ENCODE peak calls at places on chromosomes 11 and 22, in nine cellular contexts. One of them, this sample, is unnamed.

GRCh38 chr11:134818531-134818930 is 406.5 kb upstream of the B3GAT1 start:
- DNase-seq in fibroblast of lung: no peak
- DNase-seq in GM23248: no peak
- DNase-seq in MM.1S: no peak
- DNase-seq in PC-9: peak; percentile 64
- DNase-seq in OCI-LY7: no peak
- DNase-seq in Karpas-422: no peak
- DNase-seq in PC-3: peak; percentile 59
- DNase-seq in mammary epithelial cell: no peak
- DNase-seq in this sample: no peak

GRCh38 chr11:14070866-14071265 is 108.3 kb downstream of the SPON1 start:
- DNase-seq in mammary epithelial cell: no peak
- DNase-seq in PC-9: no peak
- DNase-seq in PC-3: no peak
- DNase-seq in OCI-LY7: no peak
- DNase-seq in fibroblast of lung: peak; percentile 23
- DNase-seq in MM.1S: no peak
- DNase-seq in Karpas-422: no peak
- DNase-seq in GM23248: peak; percentile 35
- DNase-seq in this sample: no peak

GRCh38 chr22:25900880-25901279 is 158.9 kb downstream of the MYO18B start:
- DNase-seq in PC-3: no peak
- DNase-seq in OCI-LY7: no peak
- DNase-seq in Karpas-422: peak; percentile 72
- DNase-seq in PC-9: no peak
- DNase-seq in mammary epithelial cell: no peak
- DNase-seq in GM23248: no peak
- DNase-seq in MM.1S: no peak
- DNase-seq in fibroblast of lung: no peak
- DNase-seq in this sample: no peak

GRCh38 chr11:7968686-7969085 is 3.4 kb upstream of the NLRP10 start:
- DNase-seq in MM.1S: no peak
- DNase-seq in PC-9: no peak
- DNase-seq in PC-3: no peak
- DNase-seq in OCI-LY7: no peak
- DNase-seq in fibroblast of lung: no peak
- DNase-seq in Karpas-422: no peak
- DNase-seq in GM23248: peak; percentile 48
- DNase-seq in mammary epithelial cell: no peak
- DNase-seq in this sample: no peak

GRCh38 chr11:18700375-18700774 is 1.8 kb downstream of the TMEM86A start:
- DNase-seq in mammary epithelial cell: peak; percentile 73
- DNase-seq in GM23248: no peak
- DNase-seq in PC-3: peak; percentile 33
- DNase-seq in OCI-LY7: no peak
- DNase-seq in PC-9: peak; percentile 95
- DNase-seq in MM.1S: no peak
- DNase-seq in fibroblast of lung: no peak
- DNase-seq in Karpas-422: no peak
- DNase-seq in this sample: peak; percentile 46

GRCh38 chr11:133040289-133040893 is 491.9 kb downstream of the OPCML start:
- DNase-seq in Karpas-422: no peak
- DNase-seq in MM.1S: no peak
- DNase-seq in PC-9: no peak
- DNase-seq in GM23248: peak; percentile 61
- DNase-seq in OCI-LY7: no peak
- DNase-seq in mammary epithelial cell: peak; percentile 40
- DNase-seq in fibroblast of lung: no peak
- DNase-seq in PC-3: no peak
- DNase-seq in this sample: no peak

GRCh38 chr11:112540261-112540660 is 279.6 kb upstream of the PLET1 start:
- DNase-seq in fibroblast of lung: no peak
- DNase-seq in GM23248: no peak
- DNase-seq in OCI-LY7: no peak
- DNase-seq in PC-9: no peak
- DNase-seq in Karpas-422: no peak
- DNase-seq in MM.1S: no peak
- DNase-seq in mammary epithelial cell: no peak
- DNase-seq in PC-3: no peak
- DNase-seq in this sample: peak; percentile 70

GRCh38 chr11:69120096-69120875 is 35.4 kb upstream of the SMIM38 start:
- DNase-seq in PC-3: no peak
- DNase-seq in Karpas-422: no peak
- DNase-seq in fibroblast of lung: no peak
- DNase-seq in PC-9: no peak
- DNase-seq in MM.1S: no peak
- DNase-seq in mammary epithelial cell: no peak
- DNase-seq in OCI-LY7: no peak
- DNase-seq in GM23248: no peak
- DNase-seq in this sample: no peak

GRCh38 chr11:61347916-61348461 is 13.7 kb downstream of the CYB561A3 start:
- DNase-seq in OCI-LY7: no peak
- DNase-seq in MM.1S: no peak
- DNase-seq in fibroblast of lung: peak; percentile 10
- DNase-seq in PC-3: no peak
- DNase-seq in mammary epithelial cell: no peak
- DNase-seq in Karpas-422: no peak
- DNase-seq in PC-9: no peak
- DNase-seq in GM23248: no peak
- DNase-seq in this sample: no peak

GRCh38 chr11:134880788-134881187 is 468.7 kb upstream of the B3GAT1 start:
- DNase-seq in Karpas-422: no peak
- DNase-seq in OCI-LY7: no peak
- DNase-seq in mammary epithelial cell: no peak
- DNase-seq in PC-9: no peak
- DNase-seq in GM23248: no peak
- DNase-seq in PC-3: no peak
- DNase-seq in fibroblast of lung: no peak
- DNase-seq in MM.1S: no peak
- DNase-seq in this sample: no peak

GRCh38 chr11:111522426-111522825 is 7.8 kb downstream of the HOATZ start:
- DNase-seq in mammary epithelial cell: no peak
- DNase-seq in MM.1S: no peak
- DNase-seq in PC-3: no peak
- DNase-seq in fibroblast of lung: no peak
- DNase-seq in GM23248: no peak
- DNase-seq in Karpas-422: no peak
- DNase-seq in OCI-LY7: no peak
- DNase-seq in PC-9: no peak
- DNase-seq in this sample: no peak

GRCh38 chr22:37485006-37485713 is 1.0 kb downstream of the MFNG start:
- DNase-seq in OCI-LY7: peak; percentile 73
- DNase-seq in fibroblast of lung: no peak
- DNase-seq in mammary epithelial cell: no peak
- DNase-seq in PC-3: no peak
- DNase-seq in MM.1S: peak; percentile 45
- DNase-seq in Karpas-422: peak; percentile 86
- DNase-seq in GM23248: no peak
- DNase-seq in PC-9: no peak
- DNase-seq in this sample: peak; percentile 61

GRCh38 chr11:40291304-40292100 is 1168.0 kb downstream of the LRRC4C start:
- DNase-seq in GM23248: no peak
- DNase-seq in PC-3: no peak
- DNase-seq in mammary epithelial cell: no peak
- DNase-seq in OCI-LY7: no peak
- DNase-seq in MM.1S: no peak
- DNase-seq in Karpas-422: no peak
- DNase-seq in PC-9: no peak
- DNase-seq in fibroblast of lung: no peak
- DNase-seq in this sample: no peak

GRCh38 chr11:30585892-30586250 is 282 bp downstream of the MPPED2 start:
- DNase-seq in Karpas-422: no peak
- DNase-seq in fibroblast of lung: no peak
- DNase-seq in MM.1S: no peak
- DNase-seq in PC-9: no peak
- DNase-seq in OCI-LY7: no peak
- DNase-seq in PC-3: no peak
- DNase-seq in mammary epithelial cell: no peak
- DNase-seq in GM23248: peak; percentile 20
- DNase-seq in this sample: no peak

GRCh38 chr11:2213384-2213842 is 41.8 kb upstream of the TH start:
- DNase-seq in PC-3: no peak
- DNase-seq in Karpas-422: no peak
- DNase-seq in OCI-LY7: no peak
- DNase-seq in mammary epithelial cell: no peak
- DNase-seq in fibroblast of lung: no peak
- DNase-seq in PC-9: no peak
- DNase-seq in MM.1S: no peak
- DNase-seq in GM23248: no peak
- DNase-seq in this sample: peak; percentile 82

GRCh38 chr22:49760280-49760629 is 67.4 kb downstream of the BRD1 start:
- DNase-seq in Karpas-422: no peak
- DNase-seq in PC-9: no peak
- DNase-seq in fibroblast of lung: no peak
- DNase-seq in PC-3: no peak
- DNase-seq in mammary epithelial cell: peak; percentile 86
- DNase-seq in MM.1S: no peak
- DNase-seq in OCI-LY7: no peak
- DNase-seq in GM23248: no peak
- DNase-seq in this sample: peak; percentile 3

GRCh38 chr11:128288368-128288767 is 299.0 kb downstream of the ETS1 start:
- DNase-seq in PC-3: peak; percentile 23
- DNase-seq in PC-9: no peak
- DNase-seq in Karpas-422: no peak
- DNase-seq in fibroblast of lung: no peak
- DNase-seq in mammary epithelial cell: no peak
- DNase-seq in OCI-LY7: no peak
- DNase-seq in GM23248: peak; percentile 44
- DNase-seq in MM.1S: no peak
- DNase-seq in this sample: no peak

GRCh38 chr22:27213291-27213690 is 555.9 kb downstream of the MIAT start:
- DNase-seq in PC-9: no peak
- DNase-seq in mammary epithelial cell: no peak
- DNase-seq in GM23248: peak; percentile 39
- DNase-seq in Karpas-422: no peak
- DNase-seq in OCI-LY7: no peak
- DNase-seq in fibroblast of lung: no peak
- DNase-seq in MM.1S: no peak
- DNase-seq in PC-3: no peak
- DNase-seq in this sample: no peak

GRCh38 chr22:42623756-42624446 is 9.2 kb upstream of the POLDIP3 start:
- DNase-seq in fibroblast of lung: no peak
- DNase-seq in MM.1S: no peak
- DNase-seq in PC-9: no peak
- DNase-seq in OCI-LY7: no peak
- DNase-seq in mammary epithelial cell: no peak
- DNase-seq in GM23248: no peak
- DNase-seq in Karpas-422: no peak
- DNase-seq in PC-3: no peak
- DNase-seq in this sample: no peak

GRCh38 chr11:119885861-119886567 is 157.0 kb upstream of the NECTIN1 start:
- DNase-seq in fibroblast of lung: no peak
- DNase-seq in Karpas-422: no peak
- DNase-seq in PC-9: no peak
- DNase-seq in mammary epithelial cell: no peak
- DNase-seq in OCI-LY7: no peak
- DNase-seq in GM23248: no peak
- DNase-seq in PC-3: peak; percentile 11
- DNase-seq in MM.1S: no peak
- DNase-seq in this sample: no peak

GRCh38 chr22:24411256-24412004 is 16.0 kb upstream of the ADORA2A start:
- DNase-seq in Karpas-422: no peak
- DNase-seq in PC-9: no peak
- DNase-seq in PC-3: no peak
- DNase-seq in MM.1S: no peak
- DNase-seq in GM23248: no peak
- DNase-seq in fibroblast of lung: no peak
- DNase-seq in mammary epithelial cell: no peak
- DNase-seq in OCI-LY7: no peak
- DNase-seq in this sample: no peak

GRCh38 chr11:46119352-46120216 is 1.7 kb downstream of the PHF21A start:
- DNase-seq in OCI-LY7: peak; percentile 74
- DNase-seq in GM23248: peak; percentile 75
- DNase-seq in Karpas-422: peak; percentile 82
- DNase-seq in PC-3: peak; percentile 22
- DNase-seq in PC-9: peak; percentile 57
- DNase-seq in mammary epithelial cell: peak; percentile 65
- DNase-seq in MM.1S: peak; percentile 79
- DNase-seq in fibroblast of lung: peak; percentile 82
- DNase-seq in this sample: peak; percentile 68

DNA sequence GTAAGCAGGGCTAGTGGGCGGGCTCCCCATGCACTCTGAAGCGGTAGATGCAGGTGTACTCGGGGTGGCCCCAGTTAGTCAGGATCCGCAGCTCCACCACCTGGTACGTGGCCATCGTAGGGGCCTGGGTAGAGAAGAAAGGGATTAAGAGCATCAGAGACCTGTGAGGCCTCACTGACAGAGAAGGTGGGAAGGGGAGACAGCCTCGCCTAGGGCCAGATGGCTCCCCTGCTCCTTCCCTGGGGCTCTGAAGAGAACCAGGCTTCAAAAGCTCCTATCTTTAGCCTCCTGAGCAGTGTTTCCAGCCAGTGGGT is 19.6 kb downstream of the SUN2 start:
- DNase-seq in mammary epithelial cell: no peak
- DNase-seq in GM23248: no peak
- DNase-seq in fibroblast of lung: no peak
- DNase-seq in PC-3: no peak
- DNase-seq in OCI-LY7: no peak
- DNase-seq in PC-9: no peak
- DNase-seq in Karpas-422: no peak
- DNase-seq in MM.1S: no peak
- DNase-seq in this sample: no peak
- H3K27ac ChIP-seq in mammary epithelial cell: no peak overlapping the region
- H3K27ac ChIP-seq in GM23248: no peak overlapping the region
- H3K27ac ChIP-seq in fibroblast of lung: no peak overlapping the region
- H3K27ac ChIP-seq in PC-3: no peak overlapping the region
- H3K27ac ChIP-seq in OCI-LY7: no peak overlapping the region
- H3K27ac ChIP-seq in PC-9: no peak overlapping the region
- H3K27ac ChIP-seq in Karpas-422: no peak overlapping the region
- H3K27ac ChIP-seq in MM.1S: no peak overlapping the region
- H3K27ac ChIP-seq in this sample: no peak overlapping the region

GRCh38 chr22:19657252-19658056 is 56.8 kb upstream of the SEPTIN5 start:
- DNase-seq in PC-9: no peak
- DNase-seq in mammary epithelial cell: no peak
- DNase-seq in GM23248: no peak
- DNase-seq in OCI-LY7: no peak
- DNase-seq in Karpas-422: no peak
- DNase-seq in fibroblast of lung: no peak
- DNase-seq in PC-3: no peak
- DNase-seq in MM.1S: no peak
- DNase-seq in this sample: no peak
- H2AFZ ChIP-seq in PC-9: no peak overlapping the region
- H2AFZ ChIP-seq in mammary epithelial cell: no peak overlapping the region
- H2AFZ ChIP-seq in GM23248: no peak overlapping the region
- H2AFZ ChIP-seq in OCI-LY7: no peak overlapping the region
- H2AFZ ChIP-seq in Karpas-422: no peak overlapping the region
- H2AFZ ChIP-seq in fibroblast of lung: no peak overlapping the region
- H2AFZ ChIP-seq in PC-3: no peak overlapping the region
- H2AFZ ChIP-seq in MM.1S: no peak overlapping the region
- H2AFZ ChIP-seq in this sample: no peak overlapping the region

GRCh38 chr22:40175571-40176105 is 2.1 kb upstream of the TNRC6B start:
- DNase-seq in fibroblast of lung: no peak
- DNase-seq in PC-3: no peak
- DNase-seq in MM.1S: no peak
- DNase-seq in OCI-LY7: no peak
- DNase-seq in GM23248: peak; percentile 66
- DNase-seq in mammary epithelial cell: no peak
- DNase-seq in PC-9: no peak
- DNase-seq in Karpas-422: no peak
- DNase-seq in this sample: no peak
- H3K27ac ChIP-seq in fibroblast of lung: no peak overlapping the region
- H3K27ac ChIP-seq in PC-3: no peak overlapping the region
- H3K27ac ChIP-seq in MM.1S: no peak overlapping the region
- H3K27ac ChIP-seq in OCI-LY7: no peak overlapping the region
- H3K27ac ChIP-seq in GM23248: peak overlapping the region; percentile 92
- H3K27ac ChIP-seq in mammary epithelial cell: no peak overlapping the region
- H3K27ac ChIP-seq in PC-9: no peak overlapping the region
- H3K27ac ChIP-seq in Karpas-422: peak overlapping the region; percentile 46
- H3K27ac ChIP-seq in this sample: peak overlapping the region; percentile 35

GRCh38 chr11:100686476-100686875 is 612 bp upstream of the ARHGAP42 start:
- DNase-seq in GM23248: no peak
- DNase-seq in fibroblast of lung: no peak
- DNase-seq in MM.1S: no peak
- DNase-seq in Karpas-422: no peak
- DNase-seq in OCI-LY7: no peak
- DNase-seq in PC-3: no peak
- DNase-seq in mammary epithelial cell: no peak
- DNase-seq in PC-9: no peak
- DNase-seq in this sample: no peak
- H2AFZ ChIP-seq in GM23248: peak overlapping the region; percentile 96
- H2AFZ ChIP-seq in fibroblast of lung: peak overlapping the region; percentile 55
- H2AFZ ChIP-seq in MM.1S: peak overlapping the region; percentile 81
- H2AFZ ChIP-seq in Karpas-422: no peak overlapping the region
- H2AFZ ChIP-seq in OCI-LY7: no peak overlapping the region
- H2AFZ ChIP-seq in PC-3: peak overlapping the region; percentile 82
- H2AFZ ChIP-seq in mammary epithelial cell: peak overlapping the region; percentile 92
- H2AFZ ChIP-seq in PC-9: peak overlapping the region; percentile 91
- H2AFZ ChIP-seq in this sample: peak overlapping the region; percentile 83